ENCODE peak calls at places on chromosomes 2 and 18, in ten cellular contexts. M, Q, I, V, Y, A, E, N, R and X are unnamed samples.

GRCh38 chr2:43179947-43180346 is 46.5 kb downstream of the ZFP36L2 start:
- DNase-seq in M (no peak), Q (no peak), I (no peak), V (no peak), Y (peak), A (no peak), E (no peak), N (no peak), R (no peak), X (no peak)

GRCh38 chr18:32042337-32042736 is 23.7 kb downstream of the RNF125 start:
- DNase-seq in M (no peak), Q (no peak), I (no peak), V (no peak), Y (no peak), A (no peak), E (no peak), N (no peak), R (no peak), X (no peak)

GRCh38 chr2:61590214-61590613 is 52.1 kb upstream of the XPO1 start:
- DNase-seq in M (no peak), Q (no peak), I (no peak), V (no peak), Y (no peak), A (no peak), E (no peak), N (no peak), R (no peak), X (no peak)

GRCh38 chr2:1046067-1046466 is 95.4 kb downstream of the SNTG2 start:
- DNase-seq in M (no peak), Q (no peak), I (no peak), V (no peak), Y (no peak), A (no peak), E (no peak), N (no peak), R (no peak), X (no peak)

GRCh38 chr2:29817846-29818680 is 103.3 kb downstream of the ALK start:
- DNase-seq in M (no peak), Q (no peak), I (peak), V (no peak), Y (no peak), A (no peak), E (no peak), N (no peak), R (no peak), X (no peak)

GRCh38 chr18:78630981-78631510 is 348.6 kb upstream of the SALL3 start:
- DNase-seq in M (no peak), Q (no peak), I (no peak), V (no peak), Y (no peak), A (no peak), E (no peak), N (no peak), R (no peak), X (no peak)

GRCh38 chr18:47595816-47596501 is 334.5 kb downstream of the SMAD2 start:
- DNase-seq in M (peak), Q (no peak), I (no peak), V (peak), Y (peak), A (no peak), E (no peak), N (no peak), R (peak), X (peak)

GRCh38 chr2:150732064-150732463 is 244.6 kb upstream of the RND3 start:
- DNase-seq in M (peak), Q (no peak), I (peak), V (no peak), Y (no peak), A (peak), E (no peak), N (no peak), R (no peak), X (peak)

GRCh38 chr2:78077637-78078036 is 555.5 kb upstream of the LRRTM4 start:
- DNase-seq in M (no peak), Q (no peak), I (no peak), V (peak), Y (no peak), A (no peak), E (no peak), N (no peak), R (no peak), X (no peak)

GRCh38 chr2:62340981-62341624 is 145.2 kb downstream of the B3GNT2 start:
- DNase-seq in M (peak), Q (no peak), I (no peak), V (peak), Y (no peak), A (no peak), E (no peak), N (peak), R (no peak), X (peak)

GRCh38 chr2:42249887-42250286 is 80.7 kb downstream of the EML4 start:
- DNase-seq in M (no peak), Q (no peak), I (peak), V (no peak), Y (no peak), A (no peak), E (no peak), N (no peak), R (peak), X (peak)

GRCh38 chr2:233360771-233361176 is 6.5 kb downstream of the DGKD start:
- DNase-seq in M (no peak), Q (no peak), I (no peak), V (no peak), Y (peak), A (no peak), E (no peak), N (no peak), R (no peak), X (no peak)

GRCh38 chr18:24057804-24058203 is 43.2 kb downstream of the TTC39C start:
- DNase-seq in M (no peak), Q (no peak), I (no peak), V (no peak), Y (no peak), A (no peak), E (no peak), N (no peak), R (no peak), X (no peak)

GRCh38 chr2:60963176-60963575 is 54.3 kb upstream of the PEX13 start:
- DNase-seq in M (no peak), Q (no peak), I (no peak), V (no peak), Y (no peak), A (no peak), E (no peak), N (peak), R (no peak), X (no peak)

GRCh38 chr2:17649026-17649425 is 104.6 kb downstream of the SMC6 start:
- DNase-seq in M (no peak), Q (no peak), I (no peak), V (no peak), Y (no peak), A (no peak), E (no peak), N (no peak), R (no peak), X (no peak)

GRCh38 chr2:15446961-15447360 is 114.2 kb downstream of the NBAS start:
- DNase-seq in M (no peak), Q (no peak), I (no peak), V (no peak), Y (no peak), A (no peak), E (no peak), N (no peak), R (no peak), X (no peak)

GRCh38 chr2:215660687-215661086 is 224.8 kb upstream of the FN1 start:
- DNase-seq in M (no peak), Q (no peak), I (peak), V (no peak), Y (no peak), A (peak), E (no peak), N (no peak), R (no peak), X (peak)

GRCh38 chr2:128370468-128371247 is 52.0 kb upstream of the HS6ST1 start:
- DNase-seq in M (no peak), Q (no peak), I (peak), V (no peak), Y (no peak), A (no peak), E (no peak), N (no peak), R (no peak), X (no peak)

GRCh38 chr18:49846718-49847470 is 33.6 kb upstream of the ACAA2 start:
- DNase-seq in M (no peak), Q (no peak), I (no peak), V (no peak), Y (no peak), A (no peak), E (no peak), N (no peak), R (no peak), X (no peak)

GRCh38 chr2:162750033-162750432 is 88.5 kb downstream of the KCNH7 start:
- DNase-seq in M (no peak), Q (no peak), I (no peak), V (no peak), Y (no peak), A (no peak), E (no peak), N (no peak), R (no peak), X (no peak)

GRCh38 chr18:2223859-2224258 is 347.4 kb downstream of the METTL4 start:
- DNase-seq in M (peak), Q (peak), I (peak), V (peak), Y (peak), A (peak), E (no peak), N (peak), R (peak), X (peak)

GRCh38 chr2:43010428-43011141 is 215.8 kb downstream of the ZFP36L2 start:
- DNase-seq in M (no peak), Q (no peak), I (peak), V (no peak), Y (no peak), A (no peak), E (no peak), N (no peak), R (peak), X (peak)

GRCh38 chr2:25894135-25894830 is 16.0 kb upstream of the ASXL2 start:
- DNase-seq in M (no peak), Q (no peak), I (peak), V (no peak), Y (no peak), A (peak), E (no peak), N (peak), R (peak), X (peak)

GRCh38 chr2:239991689-239992314 is 33.3 kb downstream of the NDUFA10 start:
- DNase-seq in M (peak), Q (peak), I (peak), V (no peak), Y (peak), A (peak), E (no peak), N (peak), R (no peak), X (peak)

GRCh38 chr2:19031642-19032041 is 326.8 kb downstream of the OSR1 start:
- DNase-seq in M (no peak), Q (no peak), I (no peak), V (no peak), Y (no peak), A (no peak), E (no peak), N (no peak), R (no peak), X (no peak)

GRCh38 chr2:37711308-37711731 is 39.9 kb upstream of the CDC42EP3 start:
- DNase-seq in M (peak), Q (peak), I (peak), V (no peak), Y (peak), A (peak), E (peak), N (no peak), R (peak), X (peak)

GRCh38 chr2:47373747-47374146 is 29.2 kb upstream of the MSH2 start:
- DNase-seq in M (no peak), Q (no peak), I (no peak), V (no peak), Y (peak), A (no peak), E (no peak), N (no peak), R (peak), X (peak)

GRCh38 chr2:26558271-26559043 is 80.5 kb upstream of the OTOF start:
- DNase-seq in M (no peak), Q (no peak), I (peak), V (peak), Y (peak), A (no peak), E (no peak), N (no peak), R (no peak), X (no peak)

GRCh38 chr2:86825728-86826386 is 35.1 kb upstream of the CD8A start:
- DNase-seq in M (no peak), Q (no peak), I (no peak), V (no peak), Y (no peak), A (no peak), E (peak), N (no peak), R (no peak), X (no peak)

GRCh38 chr2:186588940-186589732 is 720 bp upstream of the ITGAV start:
- DNase-seq in M (no peak), Q (no peak), I (no peak), V (no peak), Y (peak), A (peak), E (no peak), N (no peak), R (no peak), X (no peak)

GRCh38 chr2:171244970-171245782 is 84.5 kb upstream of the TLK1 start:
- DNase-seq in M (no peak), Q (no peak), I (peak), V (no peak), Y (no peak), A (peak), E (no peak), N (no peak), R (peak), X (peak)

GRCh38 chr2:221997100-221997499 is 301.7 kb downstream of the PAX3 start:
- DNase-seq in M (peak), Q (peak), I (peak), V (no peak), Y (no peak), A (peak), E (no peak), N (no peak), R (no peak), X (peak)

GRCh38 chr2:99879481-99879880 is 262.9 kb downstream of the AFF3 start:
- DNase-seq in M (no peak), Q (no peak), I (peak), V (no peak), Y (no peak), A (peak), E (no peak), N (no peak), R (no peak), X (peak)

GRCh38 chr2:199144036-199144435 is 313.7 kb downstream of the SATB2 start:
- DNase-seq in M (no peak), Q (no peak), I (peak), V (no peak), Y (no peak), A (no peak), E (no peak), N (no peak), R (no peak), X (peak)

GRCh38 chr2:207142461-207142860 is 23.3 kb downstream of the KLF7 start:
- DNase-seq in M (no peak), Q (no peak), I (no peak), V (no peak), Y (no peak), A (no peak), E (no peak), N (no peak), R (no peak), X (peak)